ENCODE peak calls at places on chromosomes 1 and 21, in nine cellular contexts. Z is spleen, T is aorta, Q is Peyer's patch, P is K562, O is IMR-90, V is lower lobe of right lung, N is body of pancreas, S is left ventricle myocardium inferior. B is an unnamed sample.
A peak's percentile ranks its signal among the peaks of the same experiment; 100 is the strongest.

GRCh38 chr1:205493241-205494085 is 11.0 kb upstream of the CDK18 start:
- DNase-seq in Z (no peak), T (peak; percentile 83), Q (no peak), P (no peak), O (peak; percentile 56), V (no peak), N (peak; percentile 40), S (no peak), B (no peak)

GRCh38 chr1:157377216-157377821 is 175.0 kb downstream of the FCRL5 start:
- DNase-seq in Z (no peak), T (no peak), Q (no peak), P (peak; percentile 29), O (peak; percentile 6), V (no peak), N (peak; percentile 60), S (no peak), B (no peak)

GRCh38 chr1:230680300-230681025 is 33.5 kb downstream of the AGT start:
- DNase-seq in Z (no peak), T (no peak), Q (no peak), P (no peak), O (no peak), V (no peak), N (no peak), S (no peak), B (no peak)

GRCh38 chr1:60904079-60904852 is 178.1 kb upstream of the NFIA start:
- DNase-seq in Z (no peak), T (peak; percentile 85), Q (no peak), P (no peak), O (no peak), V (no peak), N (no peak), S (peak; percentile 72), B (no peak)

GRCh38 chr1:113036639-113037321 is 36.2 kb upstream of the LRIG2 start:
- DNase-seq in Z (no peak), T (no peak), Q (no peak), P (no peak), O (no peak), V (no peak), N (no peak), S (no peak), B (no peak)

GRCh38 chr1:234044079-234044478 is 139.6 kb downstream of the SLC35F3 start:
- DNase-seq in Z (no peak), T (no peak), Q (no peak), P (no peak), O (no peak), V (no peak), N (no peak), S (no peak), B (no peak)

GRCh38 chr1:181674617-181675016 is 191.3 kb downstream of the CACNA1E start:
- DNase-seq in Z (no peak), T (no peak), Q (no peak), P (no peak), O (no peak), V (no peak), N (no peak), S (no peak), B (no peak)

GRCh38 chr1:108745980-108746381 is 493 bp upstream of the STXBP3 start:
- DNase-seq in Z (no peak), T (no peak), Q (no peak), P (no peak), O (no peak), V (no peak), N (no peak), S (no peak), B (no peak)

GRCh38 chr1:17816511-17816910 is 61.4 kb downstream of the ACTL8 start:
- DNase-seq in Z (no peak), T (no peak), Q (no peak), P (no peak), O (no peak), V (no peak), N (no peak), S (no peak), B (no peak)

GRCh38 chr1:12618661-12619395 is 818 bp upstream of the DHRS3 start:
- DNase-seq in Z (peak; percentile 82), T (peak; percentile 89), Q (peak; percentile 89), P (peak; percentile 78), O (peak; percentile 83), V (peak; percentile 70), N (peak; percentile 72), S (peak; percentile 70), B (peak; percentile 83)

GRCh38 chr1:200938955-200939354 is 44.3 kb downstream of the INAVA start:
- DNase-seq in Z (peak; percentile 28), T (no peak), Q (no peak), P (no peak), O (no peak), V (peak; percentile 53), N (no peak), S (no peak), B (no peak)

GRCh38 chr1:147723691-147724323 is 36.6 kb downstream of the GJA5 start:
- DNase-seq in Z (no peak), T (peak; percentile 78), Q (no peak), P (peak; percentile 12), O (no peak), V (peak; percentile 50), N (peak; percentile 49), S (peak; percentile 34), B (no peak)

GRCh38 chr1:163467291-163467690 is 145.5 kb downstream of the NUF2 start:
- DNase-seq in Z (no peak), T (no peak), Q (no peak), P (no peak), O (no peak), V (no peak), N (no peak), S (no peak), B (no peak)

GRCh38 chr1:20069932-20070331 is at the start of gene PLA2G5:
- DNase-seq in Z (no peak), T (peak; percentile 82), Q (no peak), P (no peak), O (peak; percentile 18), V (no peak), N (peak; percentile 22), S (peak; percentile 87), B (no peak)

GRCh38 chr21:37855568-37856391 is 60.5 kb downstream of the KCNJ6 start:
- DNase-seq in Z (no peak), T (no peak), Q (no peak), P (no peak), O (peak; percentile 89), V (no peak), N (no peak), S (no peak), B (no peak)

GRCh38 chr1:234863596-234863995 is 253.6 kb upstream of the IRF2BP2 start:
- DNase-seq in Z (no peak), T (no peak), Q (no peak), P (no peak), O (peak; percentile 82), V (no peak), N (no peak), S (no peak), B (peak; percentile 31)

GRCh38 chr1:173393655-173393993 is 83.5 kb upstream of the PRDX6 start:
- DNase-seq in Z (no peak), T (no peak), Q (no peak), P (no peak), O (peak; percentile 78), V (no peak), N (no peak), S (no peak), B (no peak)

GRCh38 chr1:92916899-92917298 is 44.4 kb downstream of the DIPK1A start:
- DNase-seq in Z (no peak), T (no peak), Q (no peak), P (no peak), O (peak; percentile 76), V (no peak), N (no peak), S (no peak), B (no peak)

GRCh38 chr1:155226910-155227260 is 18.4 kb downstream of the MTX1 start:
- DNase-seq in Z (peak; percentile 89), T (peak; percentile 84), Q (peak; percentile 75), P (peak; percentile 54), O (peak; percentile 38), V (peak; percentile 78), N (peak; percentile 49), S (peak; percentile 35), B (no peak)

DNA sequence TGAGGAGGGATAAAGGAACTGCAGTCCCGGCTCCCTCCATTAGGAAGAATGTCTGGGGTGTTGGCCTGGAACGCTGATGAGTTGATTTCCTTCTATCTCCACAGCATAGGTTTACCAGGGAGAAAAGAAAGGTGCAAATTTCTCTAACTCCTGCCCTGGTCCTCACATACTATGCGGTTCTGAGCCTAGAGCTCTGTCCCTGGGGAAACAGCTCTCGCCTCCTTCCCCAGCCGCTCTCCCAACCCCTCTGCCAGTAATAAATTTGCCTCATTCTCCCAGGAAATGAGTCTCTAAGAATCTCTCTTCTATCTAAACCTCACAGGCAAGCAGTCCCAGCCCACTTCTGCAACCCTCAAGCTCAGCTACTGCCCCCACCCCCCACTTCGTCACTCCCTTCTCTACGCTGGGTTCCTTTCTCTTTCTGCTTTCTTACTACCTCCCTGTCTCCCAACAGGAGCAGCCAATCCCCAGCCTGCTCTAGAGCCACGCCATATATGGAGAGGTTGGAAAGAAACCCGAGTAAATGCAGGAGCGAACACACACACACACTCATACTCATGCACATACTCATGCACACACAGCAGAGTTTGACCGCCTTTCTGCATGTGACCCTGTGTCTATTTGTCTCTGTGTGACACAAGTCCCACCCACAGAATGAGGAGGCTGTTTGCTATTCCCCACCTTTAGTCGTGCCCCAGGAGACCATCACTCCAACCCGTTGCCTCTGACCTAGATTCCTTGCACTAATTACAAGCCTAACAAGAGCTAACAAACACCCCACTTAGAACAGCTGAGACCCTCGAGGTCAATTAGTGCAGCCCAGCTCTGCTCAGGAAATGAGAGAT is 13.4 kb downstream of the PLEKHO1 start:
- DNase-seq in Z (peak; percentile 85), T (peak; percentile 94), Q (peak; percentile 65), P (peak; percentile 83), O (peak; percentile 100), V (peak; percentile 90), N (peak; percentile 67), S (peak; percentile 83), B (peak; percentile 93)
- H3K27ac ChIP-seq in Z (peak overlapping the region; percentile 95), T (peak overlapping the region; percentile 98), Q (peak overlapping the region; percentile 83), P (peak overlapping the region; percentile 95), O (peak overlapping the region; percentile 93), V (peak overlapping the region; percentile 85), N (peak overlapping the region; percentile 33), S (peak overlapping the region; percentile 91), B (peak overlapping the region; percentile 95)

DNA sequence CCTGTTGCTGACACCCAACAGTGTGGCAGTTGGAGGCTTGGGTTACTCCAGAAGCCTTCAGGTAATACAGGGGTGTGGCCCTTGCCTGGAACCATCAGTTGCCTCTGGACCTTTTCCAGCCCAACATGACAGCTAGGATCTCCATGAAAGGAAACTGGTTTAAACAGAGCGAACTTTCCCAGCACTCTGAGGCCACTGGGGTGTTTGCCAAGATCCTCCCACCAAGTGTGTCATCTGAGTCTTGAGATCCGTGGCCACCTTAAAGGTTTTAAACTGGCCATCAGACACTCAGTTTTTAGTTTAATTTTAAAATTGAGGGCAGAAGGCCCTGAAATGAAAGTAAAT is 17.8 kb upstream of the FCGR2A start:
- DNase-seq in Z (no peak), T (peak; percentile 76), Q (no peak), P (peak; percentile 66), O (peak; percentile 69), V (no peak), N (peak; percentile 30), S (peak; percentile 38), B (no peak)
- H3K4me3 ChIP-seq in Z (no peak overlapping the region), T (no peak overlapping the region), Q (no peak overlapping the region), P (peak overlapping the region; percentile 9), O (peak overlapping the region; percentile 37), V (peak overlapping the region; percentile 27), N (no peak overlapping the region), S (peak overlapping the region; percentile 32), B (no peak overlapping the region)

GRCh38 chr1:29272171-29272907 is 36.0 kb downstream of the PTPRU start:
- DNase-seq in Z (no peak), T (no peak), Q (no peak), P (no peak), O (no peak), V (no peak), N (no peak), S (no peak), B (no peak)
- H3K27ac ChIP-seq in Z (no peak overlapping the region), T (no peak overlapping the region), Q (no peak overlapping the region), P (no peak overlapping the region), O (peak overlapping the region; percentile 1), V (peak overlapping the region; percentile 53), N (no peak overlapping the region), S (peak overlapping the region; percentile 31), B (no peak overlapping the region)

GRCh38 chr1:207644852-207645631 is at the start of gene CR1L:
- DNase-seq in Z (peak; percentile 91), T (peak; percentile 94), Q (peak; percentile 78), P (peak; percentile 95), O (peak; percentile 27), V (peak; percentile 88), N (peak; percentile 89), S (peak; percentile 78), B (peak; percentile 65)
- H3K4me3 ChIP-seq in Z (peak within 1 kb of the TSS; percentile 29), T (peak within 1 kb of the TSS; percentile 4), Q (peak within 1 kb of the TSS; percentile 19), P (peak within 1 kb of the TSS; percentile 67), O (peak within 1 kb of the TSS; percentile 45), V (peak within 1 kb of the TSS; percentile 67), N (no peak within 1 kb of the TSS), S (peak within 1 kb of the TSS; percentile 76), B (peak within 1 kb of the TSS; percentile 45)

B was measured in prostate gland.